ENCODE peak calls at places on chromosomes 1 and 21, in seven cellular contexts. P is left ventricle myocardium inferior, M is IMR-90, R is left lung, J is prostate gland, Z is colonic mucosa, O is ovary. E is an unnamed sample. For H3K4me1, the result is how much of the 10 kb centered on the place peaks cover.

GRCh38 chr1:6249732-6250689 is 6.0 kb downstream of the HES3 start:
- DNase-seq in R (no peak), P (no peak), O (no peak), Z (no peak), J (no peak), M (no peak), E (no peak)

GRCh38 chr1:93779540-93780121 is 98.0 kb upstream of the BCAR3 start:
- DNase-seq in Z (no peak), J (no peak), P (no peak), O (no peak), M (peak), R (no peak), E (no peak)

GRCh38 chr1:204410764-204411450 is 710 bp downstream of the PPP1R15B start:
- DNase-seq in O (peak), P (peak), J (peak), Z (peak), M (peak), R (no peak), E (peak)

GRCh38 chr1:40751802-40752201 is 31.8 kb upstream of the KCNQ4 start:
- DNase-seq in M (no peak), P (no peak), O (no peak), Z (no peak), R (no peak), J (no peak), E (no peak)

GRCh38 chr1:112544011-112544688 is 35.4 kb downstream of the WNT2B start:
- DNase-seq in J (no peak), O (no peak), Z (no peak), R (no peak), M (peak), P (no peak), E (no peak)

GRCh38 chr21:16532841-16533240 is 803.1 kb downstream of the USP25 start:
- DNase-seq in O (no peak), J (no peak), P (no peak), R (no peak), M (peak), Z (no peak), E (no peak)

GRCh38 chr1:209926045-209926444 is 12.0 kb upstream of the SYT14 start:
- DNase-seq in Z (no peak), O (no peak), M (peak), J (no peak), P (no peak), R (no peak), E (no peak)

GRCh38 chr1:223364685-223365382 is 858 bp upstream of the SUSD4 start:
- DNase-seq in P (no peak), O (peak), Z (no peak), J (no peak), M (no peak), R (no peak), E (no peak)

DNA sequence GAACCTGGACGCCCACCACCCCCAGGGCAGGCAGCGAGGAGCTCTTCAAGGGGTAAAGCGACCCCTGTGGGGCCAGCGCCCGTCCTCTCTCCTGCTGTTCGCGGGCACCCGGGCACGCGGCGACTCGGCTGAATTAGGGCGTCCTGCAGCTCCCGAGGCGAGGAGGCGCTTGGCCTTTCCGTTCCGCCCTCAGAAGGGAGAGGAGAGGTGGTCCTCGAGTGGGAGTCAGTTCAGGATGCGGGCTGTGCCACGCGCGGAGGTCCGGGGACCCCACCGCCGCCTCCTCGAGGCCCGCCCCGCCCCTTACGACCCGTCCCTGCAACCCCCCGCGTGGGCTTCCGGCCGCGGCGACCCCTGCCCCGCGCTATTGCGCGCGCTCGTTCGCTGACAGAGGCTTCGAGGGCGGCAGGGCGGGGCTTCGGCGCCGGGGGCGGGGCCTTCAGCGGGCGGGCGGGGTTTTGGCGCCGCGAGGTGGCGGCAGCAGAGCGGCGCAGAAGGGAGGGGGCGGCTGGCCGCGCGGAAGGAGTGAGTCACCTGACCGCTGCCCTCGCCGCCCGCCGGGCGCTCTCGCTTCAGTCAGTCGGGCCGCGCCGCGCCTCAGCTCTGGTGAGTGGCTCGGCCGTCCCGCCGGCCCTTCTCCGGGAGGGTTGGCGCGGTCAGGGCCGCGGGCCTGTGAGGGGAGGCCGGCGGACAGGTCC is at the start of gene BACH1:
- DNase-seq in O (peak), M (peak), J (peak), R (peak), P (peak), Z (peak), E (peak)
- TF ChIP-seq CTCF in O (no peak), M (peak), J (peak), R (no peak), P (peak), Z (peak), E (peak)

DNA sequence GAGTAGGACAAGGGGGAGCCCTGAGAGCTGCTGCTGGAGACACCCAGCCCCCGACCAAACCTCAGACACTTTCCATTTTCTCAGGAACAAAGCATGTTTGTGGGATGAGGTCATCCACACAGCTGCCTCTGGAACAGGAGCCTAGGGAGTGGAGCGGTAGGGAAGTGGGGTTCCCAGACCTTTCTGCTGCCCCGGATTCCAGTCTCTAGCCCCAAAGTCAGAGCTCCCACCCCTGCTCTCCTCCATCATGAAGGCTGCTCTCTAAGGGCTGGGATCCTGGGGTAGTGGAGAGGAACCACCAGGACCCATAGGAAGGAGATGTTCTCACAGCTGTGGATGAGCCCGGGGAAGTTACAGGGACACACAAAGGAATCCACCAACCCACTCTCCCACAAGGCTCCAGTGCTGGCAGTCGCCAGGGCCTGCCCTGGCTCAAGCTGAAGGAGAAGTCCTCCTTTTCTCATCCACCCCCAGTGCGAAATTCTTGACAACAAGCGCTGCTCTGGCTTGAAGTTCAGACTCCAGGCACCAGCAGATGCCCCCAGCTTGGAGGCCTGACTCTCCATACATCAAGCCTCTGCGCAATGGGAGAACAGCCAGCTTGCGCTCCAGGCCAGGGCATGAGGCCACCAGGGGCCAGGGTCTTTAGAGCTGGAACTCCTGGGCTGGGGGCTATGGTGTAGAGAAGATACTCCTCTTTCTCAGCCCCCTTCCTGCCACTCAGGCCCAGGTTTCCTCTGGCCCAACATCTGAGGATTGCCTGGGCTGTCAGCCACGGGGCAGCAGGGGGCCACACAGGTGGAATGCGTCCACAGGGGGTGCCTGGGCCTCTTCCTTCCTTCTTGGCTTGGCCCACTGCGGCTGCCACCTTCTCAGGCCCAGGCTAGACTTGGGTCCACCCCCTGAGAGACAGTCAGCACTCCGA is 4.5 kb downstream of the FHL3 start:
- DNase-seq in O (peak), Z (no peak), R (no peak), M (peak), P (peak), J (no peak), E (peak)
- H3K4me1 ChIP-seq in O (under half), Z (under half), R (under half), M (under half), P (half or more), J (under half), E (under half)

DNA sequence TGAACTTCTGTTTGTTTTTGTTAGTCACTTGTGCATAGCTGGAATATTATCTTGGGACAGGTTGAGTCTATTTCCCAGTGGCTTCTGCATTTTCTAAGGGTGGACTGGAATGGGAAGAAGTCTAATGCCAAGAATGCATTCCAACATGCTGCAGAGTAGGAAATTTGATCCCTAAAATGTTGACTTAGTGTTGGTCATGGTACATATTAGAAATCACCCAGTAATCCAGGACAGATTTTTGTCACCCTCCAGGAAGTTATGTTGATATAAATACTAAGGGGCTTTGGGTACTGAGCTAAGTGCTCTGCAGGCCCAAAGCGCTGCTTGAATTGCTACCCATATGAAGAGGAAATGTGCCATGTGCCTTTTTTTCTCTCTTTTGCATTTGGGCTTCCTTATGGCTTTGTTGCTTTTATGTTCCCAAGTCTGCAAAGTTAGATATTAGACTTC is 10.0 kb downstream of the ARID1A start:
- DNase-seq in R (no peak), J (peak), P (no peak), O (no peak), M (peak), Z (no peak), E (no peak)
- H3K27ac ChIP-seq in R (peak), J (peak), P (peak), O (no peak), M (peak), Z (peak), E (peak)

GRCh38 chr1:154329152-154329521 is 3.8 kb downstream of the ATP8B2 start:
- DNase-seq in J (no peak), P (no peak), M (no peak), O (no peak), R (no peak), Z (no peak), E (no peak)
- TF ChIP-seq CTCF in J (peak), P (no peak), M (peak), O (no peak), R (no peak), Z (no peak), E (peak)

DNA sequence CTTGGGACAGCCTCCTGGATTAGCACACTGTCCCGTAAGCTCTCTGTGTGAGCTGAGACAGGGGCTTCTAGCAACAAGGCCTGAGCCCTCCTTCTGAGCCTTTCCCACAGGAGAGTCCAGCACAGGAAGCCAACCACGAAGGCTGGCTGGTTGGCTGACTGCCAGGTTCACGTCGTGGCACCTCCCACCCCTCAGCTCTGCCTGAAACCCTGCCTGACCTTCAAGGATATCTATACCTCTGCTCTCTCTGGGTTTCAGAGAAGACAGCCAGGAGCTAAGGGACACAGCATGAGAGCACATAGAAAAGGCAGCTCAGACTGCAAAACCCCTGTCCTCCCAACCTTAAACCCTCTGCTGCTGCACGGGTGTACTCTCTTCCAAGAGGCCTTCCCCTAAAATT is 13.9 kb downstream of the DLGAP3 start:
- DNase-seq in J (no peak), R (no peak), Z (no peak), O (no peak), P (no peak), M (no peak), E (no peak)
- H3K4me1 ChIP-seq in J (under half), R (under half), Z (under half), O (under half), P (under half), M (under half), E (under half)

DNA sequence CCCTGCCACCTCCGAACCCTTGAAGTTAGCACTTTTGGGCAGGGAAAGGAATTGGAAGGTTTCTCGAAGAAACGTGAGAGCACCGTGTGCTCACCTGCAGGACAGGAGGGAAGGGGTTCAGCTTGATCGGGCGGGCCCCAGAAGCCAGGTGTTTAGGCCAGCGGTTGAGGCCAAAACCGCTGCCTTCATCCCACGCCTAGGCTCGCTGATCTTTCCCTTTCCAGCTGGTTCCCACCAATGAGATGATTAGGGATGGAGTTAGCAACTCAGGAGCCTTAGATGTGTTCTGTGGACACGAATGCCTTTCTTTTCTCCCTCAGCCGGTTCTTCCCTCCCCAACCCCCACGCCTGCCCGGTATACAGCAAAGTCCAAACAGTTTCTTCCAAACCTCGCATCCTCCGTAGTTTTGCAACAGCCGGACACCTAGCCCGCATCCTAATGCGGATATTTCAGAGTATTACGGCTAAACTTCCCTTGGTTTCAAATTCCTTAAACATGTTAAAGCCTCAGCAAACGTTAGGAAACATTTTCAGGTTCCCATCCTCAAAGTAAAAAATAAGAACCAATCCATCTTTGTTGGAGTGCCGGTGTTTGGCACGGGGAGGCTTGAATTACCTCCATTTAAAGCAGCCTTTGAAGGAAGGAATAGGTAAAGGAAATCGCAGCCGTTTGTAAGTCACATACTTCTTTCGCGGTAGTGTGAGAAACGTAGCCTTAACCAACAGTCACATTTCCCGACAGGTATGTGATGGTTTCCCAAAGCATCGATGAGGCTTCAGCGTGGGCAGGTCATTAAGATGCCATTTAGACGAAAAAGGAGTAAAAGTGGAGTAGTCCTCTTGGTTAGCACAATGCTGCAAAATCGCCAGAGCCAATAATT is 1.1 kb downstream of the LRRC8C start:
- DNase-seq in M (peak), O (peak), Z (peak), P (no peak), J (no peak), R (peak), E (no peak)
- H3K27ac ChIP-seq in M (peak), O (peak), Z (peak), P (peak), J (peak), R (peak), E (peak)

GRCh38 chr1:161773791-161774190 is 7.7 kb downstream of the ATF6 start:
- DNase-seq in P (no peak), J (no peak), O (no peak), M (no peak), Z (no peak), R (no peak), E (no peak)
- TF ChIP-seq CTCF in P (no peak), J (no peak), O (no peak), M (no peak), Z (no peak), R (no peak), E (no peak)

GRCh38 chr1:230188826-230189225 is 121.8 kb downstream of the GALNT2 start:
- DNase-seq in P (no peak), O (no peak), M (no peak), J (no peak), R (no peak), Z (no peak), E (no peak)
- H3K4me1 ChIP-seq in P (half or more), O (under half), M (under half), J (under half), R (under half), Z (under half), E (under half)